ENCODE peak calls at places on chromosomes 2 and 18, in five cellular contexts. B is H1, C is H9, M is IMR-90, K is mesenchymal stem cell. W is an unnamed sample.

GRCh38 chr18:22045221-22045918 is 124.0 kb upstream of the GATA6 start:
- DNase-seq in B (no peak), C (no peak), M (no peak), K (no peak), W (no peak)

GRCh38 chr2:231648579-231649174 is 56.0 kb downstream of the TEX44 start:
- DNase-seq in B (no peak), C (peak; percentile 86), M (peak; percentile 50), K (peak; percentile 74), W (peak; percentile 74)

GRCh38 chr18:72692086-72692485 is 147.9 kb upstream of the CBLN2 start:
- DNase-seq in B (peak; percentile 39), C (peak; percentile 84), M (no peak), K (no peak), W (peak; percentile 92)

GRCh38 chr2:3780477-3781402 is 77.4 kb downstream of the DCDC2C start:
- DNase-seq in B (no peak), C (peak; percentile 79), M (peak; percentile 73), K (peak; percentile 1), W (peak; percentile 83)

GRCh38 chr2:178227187-178227586 is 32.9 kb downstream of the OSBPL6 start:
- DNase-seq in B (no peak), C (no peak), M (peak; percentile 76), K (peak; percentile 34), W (no peak)

GRCh38 chr2:33212151-33212550 is 264.3 kb upstream of the RASGRP3 start:
- DNase-seq in B (no peak), C (no peak), M (peak; percentile 98), K (peak; percentile 97), W (no peak)

GRCh38 chr2:162007447-162008040 is 66.5 kb downstream of the DPP4 start:
- DNase-seq in B (no peak), C (no peak), M (peak; percentile 16), K (peak; percentile 29), W (no peak)

GRCh38 chr18:52499018-52499417 is 159.0 kb downstream of the DCC start:
- DNase-seq in B (no peak), C (no peak), M (no peak), K (no peak), W (no peak)

GRCh38 chr2:109202486-109202885 is 73.5 kb downstream of the SH3RF3 start:
- DNase-seq in B (no peak), C (no peak), M (no peak), K (no peak), W (no peak)

GRCh38 chr2:71710367-71710766 is 257.0 kb downstream of the DYSF start:
- DNase-seq in B (no peak), C (no peak), M (no peak), K (no peak), W (no peak)

DNA sequence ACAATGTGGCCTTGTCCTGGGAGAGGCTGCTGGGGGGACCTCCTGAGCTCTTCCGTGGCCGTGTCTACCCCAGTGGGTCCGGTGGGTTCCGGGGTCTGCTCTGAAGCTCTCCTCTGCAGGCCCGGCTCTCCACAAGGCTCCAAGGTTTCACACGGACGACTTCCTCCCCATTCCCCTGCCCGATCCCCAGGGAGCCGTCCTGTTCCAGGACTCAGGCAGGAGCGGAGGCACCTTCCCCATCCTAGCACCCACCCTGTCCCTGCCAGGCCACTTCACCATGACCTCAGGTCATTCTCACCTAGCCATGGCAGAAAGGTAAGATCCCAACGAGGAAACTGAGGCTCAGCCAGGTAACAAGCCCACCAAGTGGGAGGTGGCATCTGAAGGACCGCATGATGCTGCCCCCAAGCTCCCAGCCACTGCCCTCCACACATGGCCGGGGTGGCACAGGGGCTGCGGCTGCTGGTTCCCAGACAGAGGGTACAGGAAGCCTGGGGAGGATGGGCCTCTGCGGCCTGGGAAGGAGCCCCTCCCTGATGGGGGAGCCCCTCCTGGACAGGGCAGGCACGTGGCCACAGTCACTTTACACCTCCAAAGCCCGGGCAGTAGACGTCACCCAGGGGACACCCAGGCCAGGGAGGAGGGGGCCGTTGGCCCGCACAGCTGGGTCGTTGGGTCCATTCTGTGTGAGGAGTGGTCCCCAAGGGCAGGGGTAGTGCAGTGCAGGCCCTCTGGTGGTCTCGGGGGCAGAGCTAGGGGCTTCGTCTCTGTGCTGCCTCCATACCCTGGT is 274.0 kb downstream of the NDUFA10 start:
- DNase-seq in B (no peak), C (no peak), M (no peak), K (no peak), W (no peak)
- H2AK5ac ChIP-seq in B (no peak overlapping the region), C (no peak overlapping the region), M (no peak overlapping the region), K (no peak overlapping the region), W (no peak overlapping the region)

DNA sequence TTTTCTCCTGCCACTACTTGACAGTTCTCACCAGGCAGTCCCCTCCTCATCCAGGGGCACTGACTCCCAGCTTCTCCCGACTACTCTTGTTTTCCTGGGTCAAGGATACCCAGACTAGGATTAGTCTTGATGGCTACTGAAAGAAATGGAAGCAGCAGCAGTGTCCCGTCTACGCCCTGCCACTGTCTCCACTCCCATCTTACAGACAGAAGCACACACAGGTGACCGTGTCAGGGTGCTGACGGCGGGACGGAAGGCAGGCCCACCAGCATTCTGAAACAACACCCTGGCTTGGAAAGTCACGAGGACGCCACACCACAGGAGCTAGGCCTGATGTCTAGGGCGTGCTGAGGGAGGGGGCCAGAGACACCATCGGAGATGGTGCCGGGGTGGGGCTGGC is 82.9 kb downstream of the KCTD1 start:
- DNase-seq in B (no peak), C (no peak), M (no peak), K (no peak), W (no peak)
- H2AK5ac ChIP-seq in B (no peak overlapping the region), C (no peak overlapping the region), M (no peak overlapping the region), K (no peak overlapping the region), W (no peak overlapping the region)

DNA sequence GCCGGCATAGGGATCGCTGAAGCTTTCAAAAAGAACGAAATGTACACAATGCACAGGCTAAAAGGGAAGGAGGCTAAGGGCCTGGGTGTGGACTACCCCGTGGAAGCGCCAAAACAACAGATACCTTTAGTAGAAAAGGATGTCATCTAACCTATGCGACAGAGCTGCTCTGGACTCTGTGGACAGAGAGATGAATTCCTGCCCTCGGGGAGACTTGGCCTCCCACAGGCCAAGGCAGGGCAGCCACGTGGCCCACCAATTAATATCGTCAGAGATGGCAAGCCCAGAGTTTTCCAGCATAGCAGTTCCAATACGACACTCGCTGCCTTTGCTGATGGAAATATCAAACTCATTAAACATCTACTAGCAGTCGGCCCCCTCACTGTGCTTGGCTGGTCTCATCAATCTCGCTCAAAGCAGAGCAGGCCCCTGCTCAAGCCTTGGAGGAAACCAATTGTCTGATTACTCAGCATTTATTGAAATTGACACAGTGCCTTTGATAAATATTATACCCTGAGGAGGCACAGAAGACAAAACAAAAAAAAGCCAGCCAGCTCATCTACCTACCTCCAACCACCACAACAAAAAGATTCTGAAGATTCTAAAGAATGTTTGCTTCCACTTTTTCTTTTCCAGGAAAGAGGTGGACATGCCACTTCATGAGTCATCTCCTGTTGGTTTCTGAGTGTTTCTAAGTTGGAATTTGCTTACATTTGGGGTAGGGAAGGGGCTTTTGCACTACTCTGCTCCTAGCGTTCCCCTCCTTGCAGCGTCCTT is 79.0 kb upstream of the ACAA2 start:
- DNase-seq in B (no peak), C (no peak), M (peak; percentile 20), K (peak; percentile 55), W (peak; percentile 64)
- H2AK5ac ChIP-seq in B (no peak overlapping the region), C (no peak overlapping the region), M (no peak overlapping the region), K (no peak overlapping the region), W (peak overlapping the region; percentile 20)

GRCh38 chr18:11984091-11984490 is 2.8 kb downstream of the IMPA2 start:
- DNase-seq in B (no peak), C (no peak), M (no peak), K (no peak), W (no peak)
- H2AK5ac ChIP-seq in B (peak overlapping the region; percentile 3), C (no peak overlapping the region), M (no peak overlapping the region), K (peak overlapping the region; percentile 63), W (peak overlapping the region; percentile 11)

DNA sequence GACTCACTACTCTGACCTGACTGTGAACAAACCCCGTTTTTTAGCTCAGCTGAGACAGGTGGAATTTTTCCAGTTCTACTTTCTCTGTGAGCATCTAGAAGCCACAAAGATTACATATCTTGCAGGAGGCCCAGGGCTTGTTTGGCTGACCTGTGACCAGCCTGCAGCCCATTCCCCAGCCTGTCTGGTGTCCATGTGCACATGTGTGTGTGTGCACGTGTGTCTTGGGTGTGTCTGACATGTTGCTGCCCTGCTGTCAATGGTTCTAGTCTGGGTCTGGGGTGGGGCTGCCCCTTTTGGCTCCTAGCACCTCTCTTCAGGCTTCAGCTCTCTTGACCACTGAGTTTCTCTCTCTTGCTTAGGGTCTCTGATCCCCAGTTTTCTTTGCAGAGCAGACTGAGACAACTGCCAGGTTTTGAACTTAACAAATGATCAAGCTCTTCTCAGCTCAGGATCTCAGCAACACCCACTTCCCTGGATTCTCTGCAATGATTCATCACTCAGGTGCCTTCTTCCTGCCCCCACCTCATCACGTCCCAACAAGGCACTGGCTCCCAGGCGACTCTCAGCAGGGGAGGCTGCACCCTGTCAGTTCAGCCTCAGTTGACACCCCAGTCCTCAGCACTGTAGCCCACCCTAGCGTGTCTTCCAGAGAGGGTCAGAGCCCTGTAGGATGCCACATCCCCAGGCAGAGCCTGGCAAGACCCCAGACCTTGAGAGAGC is 130.3 kb downstream of the CELF4 start:
- DNase-seq in B (no peak), C (no peak), M (no peak), K (no peak), W (no peak)
- H2AK5ac ChIP-seq in B (no peak overlapping the region), C (no peak overlapping the region), M (no peak overlapping the region), K (no peak overlapping the region), W (no peak overlapping the region)

DNA sequence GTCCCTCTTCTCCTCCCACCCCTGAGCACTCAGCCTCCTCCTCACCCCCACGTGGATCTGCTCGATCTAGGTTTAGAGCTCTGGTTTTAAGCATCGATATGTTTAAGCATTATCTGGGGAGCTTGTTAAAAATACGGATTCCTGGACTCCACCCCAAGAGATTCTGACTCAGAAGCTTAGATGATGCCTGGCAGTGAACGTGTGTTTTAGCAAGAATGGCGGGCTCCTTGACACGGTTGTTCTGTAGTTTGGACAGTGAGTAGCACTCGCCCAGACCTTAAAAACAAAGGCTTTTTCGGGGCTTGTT is 47.3 kb downstream of the LDLRAD4 start:
- DNase-seq in B (no peak), C (no peak), M (no peak), K (no peak), W (no peak)
- H2AK5ac ChIP-seq in B (no peak overlapping the region), C (no peak overlapping the region), M (no peak overlapping the region), K (no peak overlapping the region), W (no peak overlapping the region)

W was measured in mesendoderm.